ENCODE peak calls at places on chromosome 18, in seven cellular contexts. O is sigmoid colon, N is lower lobe of right lung, F is fibroblast of lung, G is body of pancreas, W is heart left ventricle, R is ovary. V is an unnamed sample. For H3K36me3, the result is how much of the 10 kb centered on the place peaks cover.

GRCh38 chr18:13183359-13183758 is 35.2 kb upstream of the LDLRAD4 start:
- DNase-seq in O (no peak), N (no peak), F (no peak), G (no peak), W (no peak), R (no peak), V (no peak)

GRCh38 chr18:10863026-10863425 is 286.3 kb downstream of the PIEZO2 start:
- DNase-seq in O (no peak), N (no peak), F (peak), G (no peak), W (no peak), R (no peak), V (no peak)

GRCh38 chr18:48222118-48222517 is 187.1 kb downstream of the ZBTB7C start:
- DNase-seq in O (no peak), N (peak), F (peak), G (peak), W (no peak), R (peak), V (no peak)

GRCh38 chr18:75895135-75895534 is 467.6 kb upstream of the SMIM21 start:
- DNase-seq in O (no peak), N (no peak), F (no peak), G (no peak), W (no peak), R (no peak), V (no peak)

GRCh38 chr18:54949588-54949987 is 9.7 kb downstream of the CCDC68 start:
- DNase-seq in O (no peak), N (no peak), F (no peak), G (no peak), W (no peak), R (no peak), V (no peak)

GRCh38 chr18:55695091-55695490 is 107.1 kb upstream of the TCF4 start:
- DNase-seq in O (no peak), N (no peak), F (peak), G (no peak), W (no peak), R (no peak), V (no peak)

GRCh38 chr18:65235966-65236634 is 514.7 kb upstream of the CDH7 start:
- DNase-seq in O (no peak), N (no peak), F (no peak), G (peak), W (no peak), R (no peak), V (no peak)

GRCh38 chr18:46497129-46497528 is 159.9 kb downstream of the LOXHD1 start:
- DNase-seq in O (peak), N (no peak), F (peak), G (no peak), W (no peak), R (no peak), V (no peak)

GRCh38 chr18:55234366-55235093 is 275.3 kb upstream of the CCDC68 start:
- DNase-seq in O (peak), N (peak), F (peak), G (peak), W (peak), R (peak), V (peak)

GRCh38 chr18:45290364-45290763 is 324.9 kb upstream of the SLC14A2 start:
- DNase-seq in O (no peak), N (no peak), F (no peak), G (no peak), W (no peak), R (no peak), V (no peak)

GRCh38 chr18:55327454-55327853 is 260.5 kb downstream of the TCF4 start:
- DNase-seq in O (no peak), N (no peak), F (no peak), G (no peak), W (no peak), R (no peak), V (no peak)

GRCh38 chr18:8744656-8745055 is 39.3 kb downstream of the MTCL1 start:
- DNase-seq in O (no peak), N (no peak), F (no peak), G (no peak), W (no peak), R (no peak), V (no peak)

GRCh38 chr18:61993831-61994230 is 101.0 kb upstream of the RNF152 start:
- DNase-seq in O (no peak), N (no peak), F (peak), G (no peak), W (no peak), R (no peak), V (no peak)

GRCh38 chr18:35050638-35051287 is 9.6 kb downstream of the MAPRE2 start:
- DNase-seq in O (no peak), N (no peak), F (no peak), G (no peak), W (no peak), R (no peak), V (no peak)

GRCh38 chr18:62505669-62506494 is 16.9 kb upstream of the ZCCHC2 start:
- DNase-seq in O (no peak), N (no peak), F (no peak), G (no peak), W (no peak), R (no peak), V (no peak)

GRCh38 chr18:6219116-6219717 is 195.5 kb downstream of the L3MBTL4 start:
- DNase-seq in O (no peak), N (no peak), F (peak), G (no peak), W (no peak), R (peak), V (no peak)

GRCh38 chr18:5914016-5914415 is 18.7 kb upstream of the TMEM200C start:
- DNase-seq in O (no peak), N (no peak), F (peak), G (no peak), W (no peak), R (no peak), V (no peak)

DNA sequence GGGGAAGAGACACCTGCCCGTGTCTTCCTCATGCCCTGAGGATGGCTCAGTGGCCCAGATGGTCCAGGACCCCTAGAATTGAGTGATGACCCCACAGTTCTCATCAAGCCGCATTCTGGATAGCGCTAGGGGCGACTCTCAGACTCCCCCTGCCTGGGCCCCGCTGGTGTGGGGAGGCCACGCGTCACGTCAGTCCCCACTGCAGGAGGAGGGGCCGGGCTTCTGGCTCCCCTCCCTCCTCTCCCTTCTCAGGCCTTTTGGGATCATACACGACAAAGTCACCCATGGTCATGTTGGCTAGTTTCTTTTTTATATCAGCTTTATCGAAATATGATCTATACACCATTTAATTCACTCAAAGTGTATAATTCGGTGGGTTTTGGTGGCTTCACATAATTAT is 61.5 kb downstream of the NFATC1 start:
- DNase-seq in O (no peak), N (no peak), F (no peak), G (no peak), W (no peak), R (no peak), V (no peak)
- H3K36me3 ChIP-seq in O (under half), N (under half), F (under half), G (under half), W (under half), R (under half), V (under half)

DNA sequence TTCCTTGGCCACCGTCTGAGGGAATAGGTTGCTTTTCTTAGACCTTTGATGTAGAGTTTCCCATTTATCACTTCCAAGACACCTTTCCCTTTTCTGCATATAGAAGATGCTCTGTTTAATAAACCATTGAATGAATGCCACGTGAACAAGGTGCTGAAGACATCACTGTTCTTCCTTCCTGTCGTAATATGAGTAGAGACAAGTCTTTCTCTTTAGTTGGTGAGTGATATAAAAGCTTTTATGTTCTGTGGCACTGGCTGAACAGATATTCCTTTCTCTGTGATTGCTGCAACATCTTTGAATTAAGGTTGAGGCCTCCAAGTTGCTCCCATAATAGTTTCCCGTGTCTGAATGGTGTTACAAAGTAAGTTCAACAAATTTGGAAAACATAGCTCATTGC is 38.7 kb downstream of the TTC39C start:
- DNase-seq in O (no peak), N (no peak), F (no peak), G (no peak), W (no peak), R (no peak), V (no peak)
- H3K27ac ChIP-seq in O (no peak), N (no peak), F (no peak), G (no peak), W (no peak), R (no peak), V (peak)

GRCh38 chr18:7666195-7666776 is 99.2 kb downstream of the PTPRM start:
- DNase-seq in O (no peak), N (no peak), F (no peak), G (no peak), W (no peak), R (no peak), V (no peak)
- TF ChIP-seq CTCF in O (no peak), N (no peak), F (no peak), G (no peak), W (peak), R (no peak), V (peak)

DNA sequence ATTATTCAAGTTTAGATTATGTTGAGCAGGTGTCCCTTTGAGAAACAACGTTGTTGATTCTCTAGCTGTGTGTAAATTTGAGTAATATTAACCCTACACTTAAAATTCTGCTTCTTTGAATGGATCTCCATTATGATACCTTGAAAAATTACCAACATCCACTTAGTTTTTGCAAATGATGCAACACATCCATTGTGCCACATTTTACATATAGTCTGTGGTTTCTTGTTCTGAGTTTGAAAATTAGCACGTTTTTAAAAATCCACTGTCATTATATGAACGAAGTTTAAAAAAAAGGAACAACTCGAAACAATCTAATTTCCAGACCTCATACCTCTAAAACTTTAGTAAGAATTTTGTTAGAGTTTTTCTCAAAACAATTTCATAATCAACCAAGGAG is 37.7 kb downstream of the PIK3C3 start:
- DNase-seq in O (no peak), N (no peak), F (no peak), G (no peak), W (no peak), R (no peak), V (no peak)
- H3K36me3 ChIP-seq in O (under half), N (half or more), F (under half), G (under half), W (half or more), R (under half), V (under half)

GRCh38 chr18:22658318-22658717 is 240.6 kb upstream of the CTAGE1 start:
- DNase-seq in O (no peak), N (no peak), F (no peak), G (no peak), W (no peak), R (no peak), V (no peak)
- H3K27ac ChIP-seq in O (no peak), N (no peak), F (no peak), G (no peak), W (no peak), R (no peak), V (no peak)

DNA sequence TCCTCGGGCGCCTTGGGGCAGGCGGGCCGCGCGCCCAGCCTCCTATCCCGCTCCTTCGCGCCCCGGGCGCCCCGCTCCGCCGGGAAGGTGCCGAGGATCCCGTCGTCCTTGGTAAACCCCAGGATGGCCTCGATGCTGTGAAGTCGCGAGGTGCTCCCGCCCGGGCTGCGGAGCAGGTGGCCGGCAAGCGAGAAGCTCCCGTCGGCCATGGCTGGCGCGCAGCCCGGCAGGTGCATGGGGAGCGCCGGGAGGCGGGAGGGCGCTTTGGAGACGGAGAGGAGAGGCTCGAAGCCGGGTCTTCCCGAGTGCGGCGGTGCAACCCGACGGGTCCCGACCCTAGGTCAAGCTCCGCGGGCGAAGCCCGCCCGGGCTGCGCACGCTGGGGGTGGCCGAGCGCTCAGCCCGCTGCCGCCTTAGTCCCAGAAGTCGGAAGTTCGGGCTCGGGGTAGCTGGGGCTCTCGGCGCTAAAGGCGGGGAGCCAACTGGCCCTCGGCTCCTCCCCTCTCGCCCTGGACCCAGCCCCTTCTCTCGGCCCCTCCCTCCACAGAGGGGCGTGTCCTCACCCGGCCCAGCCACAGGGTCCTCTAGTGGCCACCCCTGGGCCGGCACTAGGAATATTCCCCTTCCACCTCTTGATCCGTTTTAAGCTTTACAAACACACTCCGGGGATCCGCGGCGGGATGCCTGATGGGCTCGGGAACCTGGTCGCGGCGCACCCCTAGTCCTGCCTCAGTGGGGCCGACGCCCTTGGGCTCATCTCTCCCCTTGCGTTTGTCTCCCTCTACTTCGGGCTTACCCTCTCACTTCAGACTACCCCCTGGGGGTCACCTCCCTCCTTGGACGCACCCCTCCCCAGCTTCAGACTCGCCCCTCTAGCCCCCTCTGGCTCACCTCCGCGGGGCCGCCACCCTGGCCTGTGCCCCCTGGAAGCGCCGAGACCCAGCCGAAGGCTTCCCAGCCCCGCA is at the start of gene RAX:
- DNase-seq in O (no peak), N (no peak), F (no peak), G (no peak), W (no peak), R (no peak), V (no peak)
- TF ChIP-seq CTCF in O (no peak), N (no peak), F (no peak), G (peak), W (no peak), R (no peak), V (no peak)

GRCh38 chr18:21449367-21450250 is 150.9 kb downstream of the ESCO1 start:
- DNase-seq in O (no peak), N (no peak), F (no peak), G (no peak), W (no peak), R (no peak), V (no peak)
- H3K36me3 ChIP-seq in O (under half), N (under half), F (under half), G (under half), W (under half), R (under half), V (under half)